ENCODE peak calls at places on chromosomes 2 and 18, in six cellular contexts. O, T, P, S, R and W are unnamed samples.

GRCh38 chr2:71843391-71843850 is 304.2 kb downstream of the CYP26B1 start:
- DNase-seq in O (peak), T (no peak), P (peak), S (peak), R (peak), W (peak)

GRCh38 chr2:120510751-120511395 is 164.9 kb downstream of the INHBB start:
- DNase-seq in O (no peak), T (no peak), P (no peak), S (no peak), R (no peak), W (no peak)

GRCh38 chr2:129764376-129765325 is 214.8 kb upstream of the RAB6C start:
- DNase-seq in O (no peak), T (no peak), P (no peak), S (no peak), R (no peak), W (no peak)

GRCh38 chr2:70984576-70985282 is 6.3 kb downstream of the ANKRD53 start:
- DNase-seq in O (peak), T (peak), P (peak), S (no peak), R (no peak), W (peak)

GRCh38 chr2:119260636-119261497 is 37.2 kb downstream of the STEAP3 start:
- DNase-seq in O (peak), T (no peak), P (peak), S (no peak), R (no peak), W (no peak)

GRCh38 chr2:158232476-158232875 is 130.8 kb downstream of the UPP2 start:
- DNase-seq in O (no peak), T (no peak), P (no peak), S (peak), R (no peak), W (peak)

GRCh38 chr2:171134624-171135230 is 26.0 kb downstream of the TLK1 start:
- DNase-seq in O (no peak), T (no peak), P (no peak), S (no peak), R (no peak), W (no peak)

GRCh38 chr2:43058761-43059160 is 167.6 kb downstream of the ZFP36L2 start:
- DNase-seq in O (no peak), T (no peak), P (no peak), S (no peak), R (no peak), W (no peak)

GRCh38 chr2:170165129-170165528 is 12.8 kb upstream of the MYO3B start:
- DNase-seq in O (no peak), T (no peak), P (no peak), S (peak), R (peak), W (peak)

GRCh38 chr2:231926180-231926741 is at the start of gene NPPC:
- DNase-seq in O (peak), T (peak), P (peak), S (peak), R (no peak), W (peak)

GRCh38 chr2:230721712-230722111 is 9.1 kb downstream of the CAB39 start:
- DNase-seq in O (no peak), T (no peak), P (peak), S (peak), R (no peak), W (no peak)

GRCh38 chr2:43482974-43483373 is 112.9 kb downstream of the THADA start:
- DNase-seq in O (no peak), T (no peak), P (no peak), S (peak), R (no peak), W (peak)

GRCh38 chr2:217371681-217372297 is 511.9 kb upstream of the TNP1 start:
- DNase-seq in O (no peak), T (no peak), P (no peak), S (no peak), R (no peak), W (no peak)

GRCh38 chr18:55903911-55904310 is 315.9 kb upstream of the TCF4 start:
- DNase-seq in O (no peak), T (no peak), P (no peak), S (no peak), R (no peak), W (no peak)

GRCh38 chr18:76458522-76459311 is 36.3 kb downstream of the ZNF516 start:
- DNase-seq in O (no peak), T (no peak), P (no peak), S (no peak), R (no peak), W (no peak)

GRCh38 chr2:85394256-85394655 is 15.9 kb downstream of the CAPG start:
- DNase-seq in O (no peak), T (no peak), P (peak), S (no peak), R (no peak), W (no peak)

GRCh38 chr18:43620936-43621335 is 343.6 kb upstream of the SYT4 start:
- DNase-seq in O (peak), T (no peak), P (peak), S (peak), R (peak), W (peak)

GRCh38 chr18:58569490-58569911 is 59.4 kb downstream of the ALPK2 start:
- DNase-seq in O (no peak), T (no peak), P (peak), S (no peak), R (no peak), W (no peak)

GRCh38 chr18:28159055-28159454 is 17.9 kb downstream of the CDH2 start:
- DNase-seq in O (no peak), T (peak), P (no peak), S (peak), R (no peak), W (no peak)

GRCh38 chr2:209872675-209873074 is 101.0 kb downstream of the UNC80 start:
- DNase-seq in O (no peak), T (peak), P (no peak), S (peak), R (no peak), W (no peak)

GRCh38 chr2:119856469-119856901 is 96.8 kb downstream of the PTPN4 start:
- DNase-seq in O (no peak), T (no peak), P (no peak), S (peak), R (no peak), W (no peak)

GRCh38 chr2:21220930-21221329 is 97.2 kb downstream of the TDRD15 start:
- DNase-seq in O (no peak), T (no peak), P (no peak), S (no peak), R (peak), W (peak)

GRCh38 chr2:234302664-234302991 is 194.3 kb downstream of the ARL4C start:
- DNase-seq in O (no peak), T (no peak), P (no peak), S (no peak), R (no peak), W (no peak)

GRCh38 chr2:52526735-52527134 is 1240.9 kb upstream of the CHAC2 start:
- DNase-seq in O (no peak), T (no peak), P (no peak), S (no peak), R (no peak), W (no peak)

GRCh38 chr2:114170070-114170469 is 272.4 kb upstream of the DPP10 start:
- DNase-seq in O (no peak), T (no peak), P (no peak), S (no peak), R (peak), W (peak)

GRCh38 chr2:163943403-163944356 is 207.9 kb upstream of the FIGN start:
- DNase-seq in O (no peak), T (peak), P (no peak), S (peak), R (no peak), W (peak)

GRCh38 chr18:8979258-8979988 is 123.1 kb upstream of the NDUFV2 start:
- DNase-seq in O (no peak), T (no peak), P (no peak), S (no peak), R (no peak), W (no peak)

GRCh38 chr2:3051266-3051665 is 326.4 kb downstream of the EIPR1 start:
- DNase-seq in O (no peak), T (no peak), P (no peak), S (no peak), R (no peak), W (no peak)

GRCh38 chr2:27716301-27717069 is 52.8 kb downstream of the SLC4A1AP start:
- DNase-seq in O (no peak), T (peak), P (no peak), S (no peak), R (no peak), W (no peak)

GRCh38 chr2:231717281-231718180 is 9.2 kb downstream of the PTMA start:
- DNase-seq in O (peak), T (peak), P (peak), S (peak), R (peak), W (peak)

GRCh38 chr2:132850688-132851087 is 180.7 kb upstream of the LYPD1 start:
- DNase-seq in O (no peak), T (no peak), P (no peak), S (peak), R (no peak), W (no peak)

GRCh38 chr18:23037646-23038045 is 97.6 kb upstream of the CABLES1 start:
- DNase-seq in O (no peak), T (no peak), P (no peak), S (no peak), R (no peak), W (no peak)

GRCh38 chr2:204881519-204882111 is 336.3 kb downstream of the PARD3B start:
- DNase-seq in O (no peak), T (no peak), P (no peak), S (no peak), R (no peak), W (no peak)

GRCh38 chr2:207149253-207150213 is 16.2 kb downstream of the KLF7 start:
- DNase-seq in O (no peak), T (no peak), P (no peak), S (no peak), R (no peak), W (no peak)

GRCh38 chr2:234710066-234710465 is 213.2 kb upstream of the ARL4C start:
- DNase-seq in O (no peak), T (no peak), P (no peak), S (no peak), R (no peak), W (no peak)

GRCh38 chr18:6873352-6873751 is 143.8 kb downstream of the ARHGAP28 start:
- DNase-seq in O (no peak), T (no peak), P (no peak), S (no peak), R (no peak), W (no peak)

GRCh38 chr18:63067939-63068338 is 251.6 kb downstream of the BCL2 start:
- DNase-seq in O (no peak), T (no peak), P (no peak), S (peak), R (no peak), W (peak)

GRCh38 chr2:180717588-180717987 is 262.8 kb upstream of the UBE2E3 start:
- DNase-seq in O (no peak), T (no peak), P (no peak), S (no peak), R (no peak), W (no peak)

GRCh38 chr2:186059096-186059495 is 320.5 kb downstream of the FSIP2 start:
- DNase-seq in O (no peak), T (no peak), P (no peak), S (peak), R (no peak), W (no peak)